ENCODE peak calls at places on chromosome 2, in ten cellular contexts. One of them, this sample, is unnamed.

GRCh38 chr2:19887508-19887907 is 14.3 kb downstream of the TTC32 start:
- DNase-seq in CD8-positive, alpha-beta memory T cell: no peak
- DNase-seq in central memory CD8-positive, alpha-beta T cell: no peak
- DNase-seq in stimulated activated CD4-positive, alpha-beta T cell treated with anti-CD3 and anti-CD28 coated beads, Interleukin-2, amount 100 ng/mL, for 48 hours: no peak
- DNase-seq in AG04449: no peak
- DNase-seq in activated naive CD8-positive, alpha-beta T cell treated with anti-CD3 and anti-CD28 coated beads for 36 hours: no peak
- DNase-seq in fibroblast of mammary gland: no peak
- DNase-seq in NCI-H1092 treated with DMSO at 0.1 percent for 48 hours: no peak
- DNase-seq in NCI-H748 treated with DMSO at 0.1 percent for 48 hours: no peak
- DNase-seq in AG08395: no peak
- DNase-seq in this sample: no peak

GRCh38 chr2:23690421-23691105 is 236.4 kb downstream of the ATAD2B start:
- DNase-seq in CD8-positive, alpha-beta memory T cell: no peak
- DNase-seq in central memory CD8-positive, alpha-beta T cell: no peak
- DNase-seq in stimulated activated CD4-positive, alpha-beta T cell treated with anti-CD3 and anti-CD28 coated beads, Interleukin-2, amount 100 ng/mL, for 48 hours: no peak
- DNase-seq in AG04449: no peak
- DNase-seq in activated naive CD8-positive, alpha-beta T cell treated with anti-CD3 and anti-CD28 coated beads for 36 hours: no peak
- DNase-seq in fibroblast of mammary gland: no peak
- DNase-seq in NCI-H1092 treated with DMSO at 0.1 percent for 48 hours: no peak
- DNase-seq in NCI-H748 treated with DMSO at 0.1 percent for 48 hours: no peak
- DNase-seq in AG08395: no peak
- DNase-seq in this sample: no peak

GRCh38 chr2:105812180-105813044 is 67.7 kb downstream of the NCK2 start:
- DNase-seq in CD8-positive, alpha-beta memory T cell: no peak
- DNase-seq in central memory CD8-positive, alpha-beta T cell: no peak
- DNase-seq in stimulated activated CD4-positive, alpha-beta T cell treated with anti-CD3 and anti-CD28 coated beads, Interleukin-2, amount 100 ng/mL, for 48 hours: no peak
- DNase-seq in AG04449: no peak
- DNase-seq in activated naive CD8-positive, alpha-beta T cell treated with anti-CD3 and anti-CD28 coated beads for 36 hours: no peak
- DNase-seq in fibroblast of mammary gland: peak
- DNase-seq in NCI-H1092 treated with DMSO at 0.1 percent for 48 hours: peak
- DNase-seq in NCI-H748 treated with DMSO at 0.1 percent for 48 hours: no peak
- DNase-seq in AG08395: peak
- DNase-seq in this sample: peak

GRCh38 chr2:171529914-171530313 is 7.6 kb downstream of the CYBRD1 start:
- DNase-seq in CD8-positive, alpha-beta memory T cell: no peak
- DNase-seq in central memory CD8-positive, alpha-beta T cell: no peak
- DNase-seq in stimulated activated CD4-positive, alpha-beta T cell treated with anti-CD3 and anti-CD28 coated beads, Interleukin-2, amount 100 ng/mL, for 48 hours: peak
- DNase-seq in AG04449: no peak
- DNase-seq in activated naive CD8-positive, alpha-beta T cell treated with anti-CD3 and anti-CD28 coated beads for 36 hours: no peak
- DNase-seq in fibroblast of mammary gland: peak
- DNase-seq in NCI-H1092 treated with DMSO at 0.1 percent for 48 hours: no peak
- DNase-seq in NCI-H748 treated with DMSO at 0.1 percent for 48 hours: no peak
- DNase-seq in AG08395: no peak
- DNase-seq in this sample: no peak

GRCh38 chr2:222796413-222797103 is 64.3 kb upstream of the ACSL3 start:
- DNase-seq in CD8-positive, alpha-beta memory T cell: no peak
- DNase-seq in central memory CD8-positive, alpha-beta T cell: no peak
- DNase-seq in stimulated activated CD4-positive, alpha-beta T cell treated with anti-CD3 and anti-CD28 coated beads, Interleukin-2, amount 100 ng/mL, for 48 hours: no peak
- DNase-seq in AG04449: no peak
- DNase-seq in activated naive CD8-positive, alpha-beta T cell treated with anti-CD3 and anti-CD28 coated beads for 36 hours: no peak
- DNase-seq in fibroblast of mammary gland: peak
- DNase-seq in NCI-H1092 treated with DMSO at 0.1 percent for 48 hours: peak
- DNase-seq in NCI-H748 treated with DMSO at 0.1 percent for 48 hours: peak
- DNase-seq in AG08395: no peak
- DNase-seq in this sample: peak

GRCh38 chr2:15640291-15640711 is 48.6 kb downstream of the DDX1 start:
- DNase-seq in CD8-positive, alpha-beta memory T cell: no peak
- DNase-seq in central memory CD8-positive, alpha-beta T cell: no peak
- DNase-seq in stimulated activated CD4-positive, alpha-beta T cell treated with anti-CD3 and anti-CD28 coated beads, Interleukin-2, amount 100 ng/mL, for 48 hours: no peak
- DNase-seq in AG04449: peak
- DNase-seq in activated naive CD8-positive, alpha-beta T cell treated with anti-CD3 and anti-CD28 coated beads for 36 hours: no peak
- DNase-seq in fibroblast of mammary gland: peak
- DNase-seq in NCI-H1092 treated with DMSO at 0.1 percent for 48 hours: no peak
- DNase-seq in NCI-H748 treated with DMSO at 0.1 percent for 48 hours: no peak
- DNase-seq in AG08395: peak
- DNase-seq in this sample: no peak

GRCh38 chr2:58798787-58799186 is 557.7 kb upstream of the FANCL start:
- DNase-seq in CD8-positive, alpha-beta memory T cell: no peak
- DNase-seq in central memory CD8-positive, alpha-beta T cell: no peak
- DNase-seq in stimulated activated CD4-positive, alpha-beta T cell treated with anti-CD3 and anti-CD28 coated beads, Interleukin-2, amount 100 ng/mL, for 48 hours: no peak
- DNase-seq in AG04449: no peak
- DNase-seq in activated naive CD8-positive, alpha-beta T cell treated with anti-CD3 and anti-CD28 coated beads for 36 hours: no peak
- DNase-seq in fibroblast of mammary gland: no peak
- DNase-seq in NCI-H1092 treated with DMSO at 0.1 percent for 48 hours: peak
- DNase-seq in NCI-H748 treated with DMSO at 0.1 percent for 48 hours: no peak
- DNase-seq in AG08395: no peak
- DNase-seq in this sample: no peak

GRCh38 chr2:162011718-162012564 is 62.1 kb downstream of the DPP4 start:
- DNase-seq in CD8-positive, alpha-beta memory T cell: peak
- DNase-seq in central memory CD8-positive, alpha-beta T cell: no peak
- DNase-seq in stimulated activated CD4-positive, alpha-beta T cell treated with anti-CD3 and anti-CD28 coated beads, Interleukin-2, amount 100 ng/mL, for 48 hours: no peak
- DNase-seq in AG04449: no peak
- DNase-seq in activated naive CD8-positive, alpha-beta T cell treated with anti-CD3 and anti-CD28 coated beads for 36 hours: no peak
- DNase-seq in fibroblast of mammary gland: no peak
- DNase-seq in NCI-H1092 treated with DMSO at 0.1 percent for 48 hours: no peak
- DNase-seq in NCI-H748 treated with DMSO at 0.1 percent for 48 hours: no peak
- DNase-seq in AG08395: no peak
- DNase-seq in this sample: no peak

GRCh38 chr2:200306969-200307811 is 697 bp downstream of the SPATS2L start:
- DNase-seq in CD8-positive, alpha-beta memory T cell: peak
- DNase-seq in central memory CD8-positive, alpha-beta T cell: no peak
- DNase-seq in stimulated activated CD4-positive, alpha-beta T cell treated with anti-CD3 and anti-CD28 coated beads, Interleukin-2, amount 100 ng/mL, for 48 hours: peak
- DNase-seq in AG04449: no peak
- DNase-seq in activated naive CD8-positive, alpha-beta T cell treated with anti-CD3 and anti-CD28 coated beads for 36 hours: peak
- DNase-seq in fibroblast of mammary gland: no peak
- DNase-seq in NCI-H1092 treated with DMSO at 0.1 percent for 48 hours: no peak
- DNase-seq in NCI-H748 treated with DMSO at 0.1 percent for 48 hours: no peak
- DNase-seq in AG08395: peak
- DNase-seq in this sample: peak

GRCh38 chr2:134504586-134505336 is 214.0 kb downstream of the TMEM163 start:
- DNase-seq in CD8-positive, alpha-beta memory T cell: no peak
- DNase-seq in central memory CD8-positive, alpha-beta T cell: no peak
- DNase-seq in stimulated activated CD4-positive, alpha-beta T cell treated with anti-CD3 and anti-CD28 coated beads, Interleukin-2, amount 100 ng/mL, for 48 hours: no peak
- DNase-seq in AG04449: no peak
- DNase-seq in activated naive CD8-positive, alpha-beta T cell treated with anti-CD3 and anti-CD28 coated beads for 36 hours: no peak
- DNase-seq in fibroblast of mammary gland: no peak
- DNase-seq in NCI-H1092 treated with DMSO at 0.1 percent for 48 hours: no peak
- DNase-seq in NCI-H748 treated with DMSO at 0.1 percent for 48 hours: no peak
- DNase-seq in AG08395: no peak
- DNase-seq in this sample: no peak

GRCh38 chr2:225766431-225766830 is 366.9 kb downstream of the NYAP2 start:
- DNase-seq in CD8-positive, alpha-beta memory T cell: no peak
- DNase-seq in central memory CD8-positive, alpha-beta T cell: no peak
- DNase-seq in stimulated activated CD4-positive, alpha-beta T cell treated with anti-CD3 and anti-CD28 coated beads, Interleukin-2, amount 100 ng/mL, for 48 hours: no peak
- DNase-seq in AG04449: no peak
- DNase-seq in activated naive CD8-positive, alpha-beta T cell treated with anti-CD3 and anti-CD28 coated beads for 36 hours: no peak
- DNase-seq in fibroblast of mammary gland: peak
- DNase-seq in NCI-H1092 treated with DMSO at 0.1 percent for 48 hours: no peak
- DNase-seq in NCI-H748 treated with DMSO at 0.1 percent for 48 hours: no peak
- DNase-seq in AG08395: no peak
- DNase-seq in this sample: no peak

GRCh38 chr2:61135510-61135909 is 26.5 kb upstream of the C2orf74 start:
- DNase-seq in CD8-positive, alpha-beta memory T cell: no peak
- DNase-seq in central memory CD8-positive, alpha-beta T cell: no peak
- DNase-seq in stimulated activated CD4-positive, alpha-beta T cell treated with anti-CD3 and anti-CD28 coated beads, Interleukin-2, amount 100 ng/mL, for 48 hours: no peak
- DNase-seq in AG04449: no peak
- DNase-seq in activated naive CD8-positive, alpha-beta T cell treated with anti-CD3 and anti-CD28 coated beads for 36 hours: no peak
- DNase-seq in fibroblast of mammary gland: peak
- DNase-seq in NCI-H1092 treated with DMSO at 0.1 percent for 48 hours: no peak
- DNase-seq in NCI-H748 treated with DMSO at 0.1 percent for 48 hours: no peak
- DNase-seq in AG08395: peak
- DNase-seq in this sample: no peak

GRCh38 chr2:72824224-72824842 is 1.5 kb downstream of the EXOC6B start:
- DNase-seq in CD8-positive, alpha-beta memory T cell: no peak
- DNase-seq in central memory CD8-positive, alpha-beta T cell: no peak
- DNase-seq in stimulated activated CD4-positive, alpha-beta T cell treated with anti-CD3 and anti-CD28 coated beads, Interleukin-2, amount 100 ng/mL, for 48 hours: peak
- DNase-seq in AG04449: no peak
- DNase-seq in activated naive CD8-positive, alpha-beta T cell treated with anti-CD3 and anti-CD28 coated beads for 36 hours: no peak
- DNase-seq in fibroblast of mammary gland: peak
- DNase-seq in NCI-H1092 treated with DMSO at 0.1 percent for 48 hours: no peak
- DNase-seq in NCI-H748 treated with DMSO at 0.1 percent for 48 hours: no peak
- DNase-seq in AG08395: peak
- DNase-seq in this sample: no peak

GRCh38 chr2:145460151-145460550 is 940.2 kb upstream of the ZEB2 start:
- DNase-seq in CD8-positive, alpha-beta memory T cell: no peak
- DNase-seq in central memory CD8-positive, alpha-beta T cell: no peak
- DNase-seq in stimulated activated CD4-positive, alpha-beta T cell treated with anti-CD3 and anti-CD28 coated beads, Interleukin-2, amount 100 ng/mL, for 48 hours: no peak
- DNase-seq in AG04449: no peak
- DNase-seq in activated naive CD8-positive, alpha-beta T cell treated with anti-CD3 and anti-CD28 coated beads for 36 hours: no peak
- DNase-seq in fibroblast of mammary gland: peak
- DNase-seq in NCI-H1092 treated with DMSO at 0.1 percent for 48 hours: no peak
- DNase-seq in NCI-H748 treated with DMSO at 0.1 percent for 48 hours: no peak
- DNase-seq in AG08395: no peak
- DNase-seq in this sample: no peak

GRCh38 chr2:2530334-2530733 is 199.3 kb upstream of the MYT1L start:
- DNase-seq in CD8-positive, alpha-beta memory T cell: no peak
- DNase-seq in central memory CD8-positive, alpha-beta T cell: no peak
- DNase-seq in stimulated activated CD4-positive, alpha-beta T cell treated with anti-CD3 and anti-CD28 coated beads, Interleukin-2, amount 100 ng/mL, for 48 hours: no peak
- DNase-seq in AG04449: no peak
- DNase-seq in activated naive CD8-positive, alpha-beta T cell treated with anti-CD3 and anti-CD28 coated beads for 36 hours: no peak
- DNase-seq in fibroblast of mammary gland: no peak
- DNase-seq in NCI-H1092 treated with DMSO at 0.1 percent for 48 hours: no peak
- DNase-seq in NCI-H748 treated with DMSO at 0.1 percent for 48 hours: no peak
- DNase-seq in AG08395: no peak
- DNase-seq in this sample: no peak

GRCh38 chr2:18503686-18504085 is 56.8 kb downstream of the RDH14 start:
- DNase-seq in CD8-positive, alpha-beta memory T cell: no peak
- DNase-seq in central memory CD8-positive, alpha-beta T cell: no peak
- DNase-seq in stimulated activated CD4-positive, alpha-beta T cell treated with anti-CD3 and anti-CD28 coated beads, Interleukin-2, amount 100 ng/mL, for 48 hours: no peak
- DNase-seq in AG04449: no peak
- DNase-seq in activated naive CD8-positive, alpha-beta T cell treated with anti-CD3 and anti-CD28 coated beads for 36 hours: no peak
- DNase-seq in fibroblast of mammary gland: no peak
- DNase-seq in NCI-H1092 treated with DMSO at 0.1 percent for 48 hours: no peak
- DNase-seq in NCI-H748 treated with DMSO at 0.1 percent for 48 hours: no peak
- DNase-seq in AG08395: no peak
- DNase-seq in this sample: no peak

GRCh38 chr2:73004466-73004865 is 67.0 kb downstream of the SFXN5 start:
- DNase-seq in CD8-positive, alpha-beta memory T cell: no peak
- DNase-seq in central memory CD8-positive, alpha-beta T cell: no peak
- DNase-seq in stimulated activated CD4-positive, alpha-beta T cell treated with anti-CD3 and anti-CD28 coated beads, Interleukin-2, amount 100 ng/mL, for 48 hours: no peak
- DNase-seq in AG04449: no peak
- DNase-seq in activated naive CD8-positive, alpha-beta T cell treated with anti-CD3 and anti-CD28 coated beads for 36 hours: no peak
- DNase-seq in fibroblast of mammary gland: no peak
- DNase-seq in NCI-H1092 treated with DMSO at 0.1 percent for 48 hours: no peak
- DNase-seq in NCI-H748 treated with DMSO at 0.1 percent for 48 hours: no peak
- DNase-seq in AG08395: no peak
- DNase-seq in this sample: no peak

GRCh38 chr2:98514879-98515570 is 70.4 kb downstream of the INPP4A start:
- DNase-seq in CD8-positive, alpha-beta memory T cell: no peak
- DNase-seq in central memory CD8-positive, alpha-beta T cell: no peak
- DNase-seq in stimulated activated CD4-positive, alpha-beta T cell treated with anti-CD3 and anti-CD28 coated beads, Interleukin-2, amount 100 ng/mL, for 48 hours: no peak
- DNase-seq in AG04449: no peak
- DNase-seq in activated naive CD8-positive, alpha-beta T cell treated with anti-CD3 and anti-CD28 coated beads for 36 hours: peak
- DNase-seq in fibroblast of mammary gland: peak
- DNase-seq in NCI-H1092 treated with DMSO at 0.1 percent for 48 hours: no peak
- DNase-seq in NCI-H748 treated with DMSO at 0.1 percent for 48 hours: no peak
- DNase-seq in AG08395: peak
- DNase-seq in this sample: no peak

GRCh38 chr2:289362-290089 is 1.6 kb upstream of the ALKAL2 start:
- DNase-seq in CD8-positive, alpha-beta memory T cell: no peak
- DNase-seq in central memory CD8-positive, alpha-beta T cell: no peak
- DNase-seq in stimulated activated CD4-positive, alpha-beta T cell treated with anti-CD3 and anti-CD28 coated beads, Interleukin-2, amount 100 ng/mL, for 48 hours: no peak
- DNase-seq in AG04449: no peak
- DNase-seq in activated naive CD8-positive, alpha-beta T cell treated with anti-CD3 and anti-CD28 coated beads for 36 hours: peak
- DNase-seq in fibroblast of mammary gland: peak
- DNase-seq in NCI-H1092 treated with DMSO at 0.1 percent for 48 hours: no peak
- DNase-seq in NCI-H748 treated with DMSO at 0.1 percent for 48 hours: no peak
- DNase-seq in AG08395: no peak
- DNase-seq in this sample: peak